ENCODE peak calls at places on chromosomes 1 and 21, in seven cellular contexts. D is transverse colon; F is ovary; X is CD8-positive, alpha-beta T cell; B is lung; I is psoas muscle; N is cardiac fibroblast. V is an unnamed sample.
A peak's percentile ranks its signal among the peaks of the same experiment; 100 is the strongest.

GRCh38 chr1:26132128-26132824 is 20.7 kb downstream of the PDIK1L start:
- DNase-seq in D (no peak), I (no peak), N (no peak), F (no peak), X (no peak), B (no peak), V (no peak)

GRCh38 chr1:65055754-65056153 is 89.4 kb upstream of the JAK1 start:
- DNase-seq in N (no peak), D (no peak), B (no peak), F (no peak), I (no peak), X (no peak), V (no peak)

GRCh38 chr1:201020647-201021332 is 2.7 kb downstream of the KIF21B start:
- DNase-seq in N (peak; percentile 52), B (no peak), F (no peak), X (no peak), D (no peak), I (no peak), V (no peak)

GRCh38 chr1:49523764-49524163 is 500.0 kb downstream of the AGBL4 start:
- DNase-seq in F (no peak), B (no peak), X (no peak), N (no peak), I (no peak), D (no peak), V (no peak)

GRCh38 chr1:108033486-108034081 is 68.6 kb upstream of the VAV3 start:
- DNase-seq in D (no peak), B (no peak), I (no peak), X (no peak), F (no peak), N (no peak), V (no peak)

GRCh38 chr1:155938220-155938627 is 3.2 kb upstream of the RXFP4 start:
- DNase-seq in X (no peak), B (no peak), F (no peak), I (no peak), D (no peak), N (peak; percentile 80), V (no peak)

GRCh38 chr1:192544983-192545393 is 30.6 kb upstream of the RGS1 start:
- DNase-seq in B (no peak), I (no peak), X (no peak), N (peak; percentile 81), F (no peak), D (no peak), V (no peak)

GRCh38 chr1:171434717-171435346 is 50.5 kb upstream of the PRRC2C start:
- DNase-seq in F (no peak), N (peak; percentile 93), X (no peak), B (no peak), D (no peak), I (no peak), V (peak; percentile 59)

GRCh38 chr1:41727749-41728115 is 191.0 kb downstream of the HIVEP3 start:
- DNase-seq in B (no peak), F (no peak), D (no peak), X (no peak), N (no peak), I (no peak), V (no peak)

GRCh38 chr1:19505694-19506457 is 20.5 kb upstream of the CAPZB start:
- DNase-seq in D (no peak), N (no peak), B (no peak), X (no peak), I (peak; percentile 42), F (peak; percentile 77), V (no peak)

GRCh38 chr1:6587261-6588005 is 7.6 kb downstream of the ZBTB48 start:
- DNase-seq in B (no peak), N (no peak), X (no peak), I (peak; percentile 66), F (no peak), D (no peak), V (peak; percentile 82)

GRCh38 chr1:51518033-51518729 is 885 bp downstream of the EPS15 start:
- DNase-seq in F (peak; percentile 57), I (peak; percentile 26), X (peak; percentile 21), N (peak; percentile 25), D (peak; percentile 74), B (peak; percentile 54), V (peak; percentile 56)

GRCh38 chr1:55209247-55209646 is 5.9 kb downstream of the USP24 start:
- DNase-seq in B (no peak), D (no peak), X (no peak), F (no peak), N (no peak), I (no peak), V (no peak)

GRCh38 chr1:226512076-226512728 is 36.4 kb upstream of the STUM start:
- DNase-seq in F (no peak), N (no peak), D (no peak), I (no peak), B (no peak), X (no peak), V (no peak)

GRCh38 chr21:32382108-32382601 is 10.7 kb downstream of the URB1 start:
- DNase-seq in F (no peak), B (no peak), N (peak; percentile 56), X (no peak), D (no peak), I (no peak), V (no peak)

GRCh38 chr1:212471891-212472675 is 39.4 kb downstream of the NENF start:
- DNase-seq in B (no peak), X (no peak), I (no peak), N (no peak), D (no peak), F (no peak), V (no peak)

GRCh38 chr1:203066965-203067364 is 18.8 kb downstream of the MYOG start:
- DNase-seq in I (no peak), N (no peak), B (no peak), F (no peak), X (no peak), D (no peak), V (no peak)

GRCh38 chr21:44994581-44995171 is 54.8 kb downstream of the SLX9 start:
- DNase-seq in I (peak; percentile 73), F (no peak), N (no peak), D (no peak), X (no peak), B (no peak), V (no peak)

GRCh38 chr21:44703731-44704635 is 7.0 kb downstream of the KRTAP10-12 start:
- DNase-seq in D (no peak), X (no peak), I (no peak), F (no peak), N (no peak), B (no peak), V (no peak)

GRCh38 chr1:21586926-21587601 is 77.8 kb downstream of the ALPL start:
- DNase-seq in D (peak; percentile 25), X (no peak), I (peak; percentile 64), F (no peak), N (peak; percentile 81), B (peak; percentile 73), V (peak; percentile 87)

GRCh38 chr1:36699113-36699512 is 216.4 kb upstream of the CSF3R start:
- DNase-seq in N (no peak), B (no peak), X (no peak), D (no peak), I (no peak), F (no peak), V (no peak)
- H3K4me3 ChIP-seq in N (no peak overlapping the region), B (no peak overlapping the region), X (no peak overlapping the region), D (no peak overlapping the region), I (no peak overlapping the region), F (no peak overlapping the region), V (no peak overlapping the region)

GRCh38 chr1:245552331-245552730 is 397.5 kb downstream of the KIF26B start:
- DNase-seq in N (no peak), I (no peak), B (no peak), D (no peak), X (no peak), F (no peak), V (no peak)
- TF ChIP-seq CTCF in N (no peak), I (no peak), B (no peak), D (no peak), X (no peak), F (no peak), V (no peak)

DNA sequence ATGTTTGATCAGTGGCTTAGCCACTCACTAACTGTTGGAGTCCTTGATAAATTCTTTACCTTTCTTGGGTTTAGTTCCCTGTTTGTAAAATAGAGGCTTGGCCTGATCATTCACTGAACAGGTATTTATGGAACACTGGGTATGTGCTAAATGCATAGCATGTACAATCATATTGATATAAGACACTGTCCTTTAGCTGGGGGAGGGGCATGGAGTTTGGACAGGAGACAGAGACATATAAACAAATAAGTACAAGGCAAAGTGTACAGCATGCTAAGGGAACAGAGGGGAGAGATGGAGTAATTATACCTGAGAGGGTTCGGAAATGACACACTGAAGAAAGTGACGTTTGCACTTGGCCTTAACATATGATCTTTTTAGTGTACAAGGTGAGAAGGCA is 124.3 kb upstream of the CACNA1E start:
- DNase-seq in X (no peak), N (no peak), B (peak; percentile 1), F (no peak), I (no peak), D (no peak), V (no peak)
- H3K4me3 ChIP-seq in X (no peak overlapping the region), N (no peak overlapping the region), B (no peak overlapping the region), F (no peak overlapping the region), I (no peak overlapping the region), D (no peak overlapping the region), V (no peak overlapping the region)

DNA sequence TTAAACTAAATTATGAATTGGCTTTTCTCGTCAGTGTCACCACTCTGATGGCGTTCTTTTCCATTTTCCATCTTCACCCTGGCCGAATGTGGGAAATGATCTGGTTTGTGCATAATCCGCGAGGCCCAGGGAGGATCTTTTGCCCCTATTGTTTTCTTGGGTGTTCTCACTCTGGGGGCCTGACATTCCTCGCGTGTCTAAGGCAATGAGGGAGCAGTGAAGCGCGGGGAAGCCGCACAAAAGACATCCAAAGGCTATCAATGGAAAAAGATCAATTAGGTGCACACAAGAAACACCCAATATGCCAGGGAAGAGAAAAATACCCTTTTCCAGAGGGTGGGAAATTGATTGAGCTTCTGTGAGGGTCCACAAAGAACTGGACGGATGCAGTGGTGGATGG is 966 bp upstream of the C1orf21 start:
- DNase-seq in F (peak; percentile 25), D (no peak), B (no peak), I (no peak), X (no peak), N (no peak), V (no peak)
- TF ChIP-seq CTCF in F (no peak), D (no peak), B (no peak), I (no peak), X (no peak), N (no peak), V (no peak)

GRCh38 chr1:172934417-172934762 is 116.4 kb downstream of the TNFSF18 start:
- DNase-seq in B (no peak), X (no peak), F (no peak), N (no peak), D (no peak), I (no peak), V (no peak)

GRCh38 chr1:172930142-172930541 is 120.6 kb downstream of the TNFSF18 start:
- DNase-seq in F (no peak), X (no peak), D (no peak), B (no peak), I (no peak), N (no peak), V (no peak)

GRCh38 chr1:172932981-172933380 is 117.8 kb downstream of the TNFSF18 start:
- DNase-seq in N (no peak), F (no peak), X (no peak), D (no peak), B (no peak), I (no peak), V (no peak)

GRCh38 chr1:172931340-172931739 is 119.4 kb downstream of the TNFSF18 start:
- DNase-seq in F (no peak), B (no peak), I (no peak), N (no peak), D (no peak), X (no peak), V (no peak)

GRCh38 chr1:172931846-172932245 is 118.9 kb downstream of the TNFSF18 start:
- DNase-seq in F (no peak), N (no peak), B (no peak), D (no peak), X (no peak), I (no peak), V (no peak)
- H3K4me3 ChIP-seq in F (no peak overlapping the region), N (no peak overlapping the region), B (no peak overlapping the region), D (no peak overlapping the region), X (no peak overlapping the region), I (no peak overlapping the region), V (no peak overlapping the region)

V was measured in adrenal gland.